ENCODE peak calls at places on chromosomes 1 and 21, in seven cellular contexts. I is stimulated activated CD8-positive, alpha-beta memory T cell treated with anti-CD3 and anti-CD28 coated beads, Interleukin-15, amount 100 ng/mL, for 1 hour; N is effector CD4-positive, alpha-beta T cell; U is colonic mucosa; E is iPS DF 19.7; T is lower leg skin; Q is activated CD4-positive, alpha-beta T cell treated with anti-CD3 and anti-CD28 coated beads, Interleukin-2, amount 50 U/mL, for 24 hours. A is an unnamed sample.

GRCh38 chr1:25080294-25081209 is 150.5 kb upstream of the RUNX3 start:
- DNase-seq in Q (no peak), E (no peak), U (no peak), N (no peak), I (no peak), T (no peak), A (no peak)

GRCh38 chr1:19361231-19362147 is 49.4 kb downstream of the SLC66A1 start:
- DNase-seq in U (no peak), T (no peak), N (no peak), I (no peak), E (no peak), Q (no peak), A (no peak)

GRCh38 chr1:25710583-25711347 is 89.2 kb upstream of the SELENON start:
- DNase-seq in T (no peak), I (no peak), E (no peak), Q (no peak), U (no peak), N (no peak), A (no peak)

GRCh38 chr1:24555591-24556413 is at the start of gene NCMAP:
- DNase-seq in Q (no peak), I (peak), U (peak), E (no peak), N (peak), T (peak), A (no peak)

GRCh38 chr1:161934278-161934608 is 89.4 kb downstream of the OLFML2B start:
- DNase-seq in U (no peak), E (no peak), Q (no peak), I (no peak), N (no peak), T (no peak), A (no peak)

GRCh38 chr1:162530318-162530984 is 31.1 kb upstream of the UAP1 start:
- DNase-seq in E (peak), N (no peak), T (no peak), U (no peak), I (no peak), Q (no peak), A (no peak)

GRCh38 chr1:15152318-15153183 is 996 bp upstream of the TMEM51 start:
- DNase-seq in U (peak), E (no peak), Q (no peak), T (peak), N (no peak), I (no peak), A (peak)

GRCh38 chr1:53580739-53581475 is 121.7 kb downstream of the DMRTB1 start:
- DNase-seq in T (peak), Q (no peak), N (no peak), U (no peak), E (no peak), I (no peak), A (no peak)

GRCh38 chr1:206544562-206545257 is 37.4 kb downstream of the RASSF5 start:
- DNase-seq in N (peak), E (peak), U (peak), Q (peak), T (peak), I (peak), A (peak)

GRCh38 chr1:168093616-168094015 is 43.1 kb downstream of the GPR161 start:
- DNase-seq in T (peak), E (no peak), N (no peak), U (peak), Q (no peak), I (no peak), A (no peak)

GRCh38 chr1:19476440-19477190 is 8.7 kb downstream of the CAPZB start:
- DNase-seq in T (no peak), E (no peak), I (no peak), N (peak), Q (no peak), U (peak), A (no peak)

GRCh38 chr1:34929853-34930701 is 627 bp upstream of the DLGAP3 start:
- DNase-seq in Q (no peak), E (no peak), U (no peak), T (no peak), N (no peak), I (no peak), A (no peak)

GRCh38 chr1:42157667-42158066 is 4.5 kb downstream of the GUCA2B start:
- DNase-seq in I (no peak), T (no peak), Q (no peak), U (no peak), E (no peak), N (no peak), A (no peak)

GRCh38 chr1:241924080-241924808 is 33.3 kb upstream of the BECN2 start:
- DNase-seq in Q (no peak), E (no peak), N (no peak), T (peak), I (no peak), U (no peak), A (no peak)

GRCh38 chr1:93453911-93454310 is 6.0 kb downstream of the FNBP1L start:
- DNase-seq in U (no peak), N (no peak), I (no peak), Q (no peak), T (no peak), E (no peak), A (no peak)

GRCh38 chr1:30812093-30812492 is 54.5 kb upstream of the LAPTM5 start:
- DNase-seq in E (no peak), N (no peak), T (no peak), U (no peak), Q (no peak), I (no peak), A (no peak)

GRCh38 chr1:160217466-160218165 is 12.4 kb downstream of the PEA15 start:
- DNase-seq in U (peak), Q (no peak), E (no peak), N (no peak), I (no peak), T (no peak), A (no peak)

GRCh38 chr1:172970186-172970585 is 80.6 kb downstream of the TNFSF18 start:
- DNase-seq in T (no peak), E (no peak), N (no peak), U (no peak), I (no peak), Q (no peak), A (no peak)

GRCh38 chr21:35243171-35243570 is 194.1 kb upstream of the RUNX1 start:
- DNase-seq in T (no peak), U (no peak), N (no peak), Q (no peak), E (no peak), I (no peak), A (no peak)

GRCh38 chr1:17746920-17747319 is 8.2 kb upstream of the ACTL8 start:
- DNase-seq in U (no peak), I (no peak), E (no peak), N (no peak), Q (no peak), T (no peak), A (no peak)

GRCh38 chr1:198849108-198849507 is 210.3 kb downstream of the PTPRC start:
- DNase-seq in T (no peak), E (no peak), N (no peak), I (no peak), Q (no peak), U (no peak), A (no peak)

GRCh38 chr1:159008744-159009188 is 941 bp upstream of the IFI16 start:
- DNase-seq in U (no peak), T (no peak), I (peak), Q (no peak), N (peak), E (no peak), A (no peak)

GRCh38 chr1:165686121-165686970 is 12.0 kb downstream of the ALDH9A1 start:
- DNase-seq in U (no peak), T (no peak), N (no peak), I (no peak), Q (no peak), E (no peak), A (no peak)

GRCh38 chr1:244731651-244732050 is 78.7 kb downstream of the DESI2 start:
- DNase-seq in U (no peak), T (no peak), E (no peak), I (no peak), N (no peak), Q (no peak), A (no peak)

GRCh38 chr1:82840192-82840591 is 1039.5 kb downstream of the ADGRL2 start:
- DNase-seq in E (no peak), Q (no peak), U (no peak), N (no peak), T (no peak), I (no peak), A (no peak)

GRCh38 chr1:156511656-156512055 is 11.1 kb upstream of the MEF2D start:
- DNase-seq in T (peak), I (no peak), U (no peak), Q (no peak), N (no peak), E (no peak), A (no peak)

GRCh38 chr1:85607126-85607912 is 26.8 kb downstream of the CCN1 start:
- DNase-seq in E (peak), U (no peak), I (no peak), N (no peak), T (no peak), Q (no peak), A (peak)

GRCh38 chr1:207923561-207923960 is 12.6 kb upstream of the CD34 start:
- DNase-seq in N (no peak), Q (no peak), T (no peak), I (no peak), E (no peak), U (no peak), A (no peak)

GRCh38 chr1:246724725-246725095 is 501 bp downstream of the SCCPDH start:
- DNase-seq in Q (no peak), E (no peak), T (no peak), I (no peak), N (no peak), U (peak), A (no peak)